ENCODE peak calls at places on chromosomes 12 and 14, in four cellular contexts. J is NCI-H2107; S is T-helper 2 cell; I is activated CD8-positive, alpha-beta memory T cell treated with anti-CD3 and anti-CD28 coated beads, Interleukin-2, amount 50 U/mL, for 48 hours. H is an unnamed sample.

GRCh38 chr14:63727231-63727735 is 582 bp downstream of the SGPP1 start:
- DNase-seq in J (no peak), I (no peak), S (no peak), H (no peak)

GRCh38 chr14:90058876-90059458 is 2.8 kb upstream of the KCNK13 start:
- DNase-seq in I (no peak), S (no peak), J (no peak), H (no peak)

GRCh38 chr12:64931981-64932380 is 107.5 kb downstream of the TBC1D30 start:
- DNase-seq in I (no peak), S (no peak), J (no peak), H (no peak)

GRCh38 chr14:31461545-31461944 is 4.2 kb upstream of the DTD2 start:
- DNase-seq in S (no peak), J (no peak), I (no peak), H (no peak)

GRCh38 chr14:90940318-90940962 is 120.0 kb downstream of the RPS6KA5 start:
- DNase-seq in I (no peak), S (no peak), J (no peak), H (no peak)

GRCh38 chr12:15590180-15590826 is 198.9 kb downstream of the EPS8 start:
- DNase-seq in I (peak), S (peak), J (peak), H (no peak)

GRCh38 chr14:104387000-104387384 is 192.6 kb upstream of the C14orf180 start:
- DNase-seq in S (no peak), J (no peak), I (peak), H (no peak)

GRCh38 chr12:76420221-76420620 is 72.0 kb upstream of the BBS10 start:
- DNase-seq in S (no peak), I (no peak), J (no peak), H (no peak)

GRCh38 chr12:47797432-47797831 is 22.3 kb downstream of the HDAC7 start:
- DNase-seq in I (no peak), S (no peak), J (peak), H (no peak)

GRCh38 chr14:92615451-92615850 is 101.9 kb downstream of the RIN3 start:
- DNase-seq in I (peak), S (peak), J (no peak), H (no peak)

GRCh38 chr12:72323881-72324280 is 51.7 kb downstream of the TRHDE start:
- DNase-seq in J (no peak), S (no peak), I (no peak), H (no peak)

GRCh38 chr14:99755068-99755405 is 38.2 kb upstream of the EML1 start:
- DNase-seq in J (no peak), S (no peak), I (no peak), H (no peak)

GRCh38 chr14:102927878-102928411 is 5.5 kb downstream of the AMN start:
- DNase-seq in S (no peak), J (no peak), I (no peak), H (no peak)

GRCh38 chr14:22266141-22266442 is 322.9 kb downstream of the DAD1 start:
- DNase-seq in I (no peak), S (no peak), J (no peak), H (no peak)

GRCh38 chr12:71610036-71610795 is 53.4 kb downstream of the ZFC3H1 start:
- DNase-seq in I (no peak), J (no peak), S (no peak), H (no peak)

GRCh38 chr14:98578204-98578603 is 693.8 kb downstream of the BCL11B start:
- DNase-seq in J (no peak), S (no peak), I (no peak), H (no peak)

GRCh38 chr12:64584173-64584555 is 26.1 kb upstream of the RASSF3 start:
- DNase-seq in S (no peak), J (no peak), I (no peak), H (no peak)

GRCh38 chr12:76698316-76698715 is 65.6 kb upstream of the ZDHHC17 start:
- DNase-seq in J (no peak), I (no peak), S (no peak), H (no peak)

H was measured in vagina.